ENCODE peak calls at places on chromosomes 3 and 15, in nine cellular contexts. I, F, O, R, X, U, B, K and Z are unnamed samples.

GRCh38 chr15:58440922-58441321 is 9.1 kb downstream of the LIPC start:
- DNase-seq in I (no peak), F (no peak), O (peak; percentile 47), R (no peak), X (no peak), U (peak; percentile 88), B (no peak), K (no peak), Z (no peak)

GRCh38 chr3:127336086-127336485 is 48.2 kb upstream of the PRR20G start:
- DNase-seq in I (no peak), F (no peak), O (no peak), R (no peak), X (no peak), U (no peak), B (no peak), K (no peak), Z (peak; percentile 79)

GRCh38 chr3:69282191-69282590 is 103.7 kb downstream of the FRMD4B start:
- DNase-seq in I (no peak), F (no peak), O (no peak), R (peak; percentile 72), X (no peak), U (peak; percentile 74), B (no peak), K (no peak), Z (no peak)

GRCh38 chr3:99954914-99955644 is 137.4 kb downstream of the CMSS1 start:
- DNase-seq in I (no peak), F (no peak), O (no peak), R (no peak), X (no peak), U (no peak), B (no peak), K (no peak), Z (no peak)

GRCh38 chr15:47300596-47300995 is 416.7 kb upstream of the SEMA6D start:
- DNase-seq in I (no peak), F (no peak), O (no peak), R (no peak), X (no peak), U (no peak), B (no peak), K (no peak), Z (no peak)

GRCh38 chr3:45567730-45568172 is 26.8 kb upstream of the LIMD1 start:
- DNase-seq in I (peak; percentile 64), F (no peak), O (no peak), R (no peak), X (no peak), U (no peak), B (no peak), K (no peak), Z (no peak)

GRCh38 chr3:56839784-56840724 is 38.3 kb upstream of the ARHGEF3 start:
- DNase-seq in I (no peak), F (no peak), O (no peak), R (no peak), X (no peak), U (no peak), B (no peak), K (no peak), Z (no peak)

GRCh38 chr15:98272586-98272985 is 312.1 kb downstream of the ARRDC4 start:
- DNase-seq in I (no peak), F (no peak), O (no peak), R (no peak), X (no peak), U (no peak), B (no peak), K (no peak), Z (no peak)

GRCh38 chr3:126354776-126355175 is 2.4 kb downstream of the KLF15 start:
- DNase-seq in I (no peak), F (no peak), O (no peak), R (no peak), X (peak; percentile 20), U (no peak), B (no peak), K (no peak), Z (no peak)

GRCh38 chr3:149245738-149246451 is 24.3 kb upstream of the CP start:
- DNase-seq in I (no peak), F (no peak), O (no peak), R (no peak), X (no peak), U (peak; percentile 12), B (peak; percentile 38), K (no peak), Z (no peak)

GRCh38 chr3:59685432-59685831 is 635.6 kb upstream of the CFAP20DC start:
- DNase-seq in I (no peak), F (no peak), O (no peak), R (no peak), X (no peak), U (no peak), B (no peak), K (no peak), Z (no peak)

GRCh38 chr15:40338041-40338657 is 2.6 kb downstream of the CCDC9B start:
- DNase-seq in I (peak; percentile 85), F (peak; percentile 79), O (peak; percentile 87), R (peak; percentile 49), X (peak; percentile 82), U (peak; percentile 74), B (no peak), K (peak; percentile 88), Z (no peak)